ENCODE peak calls at places on chromosomes 5 and 9, in four cellular contexts. P is HepG2, X is GM12878, Z is K562. E is an unnamed sample.

GRCh38 chr9:124869986-124870560 is 8.1 kb downstream of the ARPC5L start:
- DNase-seq in P (peak), X (peak), Z (no peak), E (no peak)

GRCh38 chr9:95750725-95751644 is 124.5 kb upstream of the ERCC6L2 start:
- DNase-seq in P (no peak), X (peak), Z (no peak), E (no peak)

GRCh38 chr9:2630158-2630557 is 8.6 kb downstream of the VLDLR start:
- DNase-seq in P (no peak), X (no peak), Z (no peak), E (no peak)

GRCh38 chr9:76654051-76654461 is 110.2 kb upstream of the PCA3 start:
- DNase-seq in P (no peak), X (no peak), Z (no peak), E (no peak)

GRCh38 chr5:9408964-9409363 is 136.9 kb downstream of the SEMA5A start:
- DNase-seq in P (no peak), X (no peak), Z (no peak), E (no peak)

GRCh38 chr9:76654575-76654974 is 109.7 kb upstream of the PCA3 start:
- DNase-seq in P (no peak), X (no peak), Z (no peak), E (no peak)

GRCh38 chr9:132485454-132485853 is 75.4 kb downstream of the CFAP77 start:
- DNase-seq in P (no peak), X (no peak), Z (no peak), E (no peak)

GRCh38 chr5:178163772-178164735 is 10.4 kb upstream of the NHP2 start:
- DNase-seq in P (peak), X (peak), Z (peak), E (peak)

GRCh38 chr5:71938886-71939285 is 168.4 kb upstream of the MAP1B start:
- DNase-seq in P (peak), X (no peak), Z (no peak), E (no peak)

GRCh38 chr9:96219615-96220257 is 82.2 kb downstream of the HSD17B3 start:
- DNase-seq in P (no peak), X (no peak), Z (peak), E (no peak)

GRCh38 chr9:71446499-71447411 is 321.6 kb downstream of the CEMIP2 start:
- DNase-seq in P (peak), X (no peak), Z (no peak), E (peak)

GRCh38 chr5:134523543-134524136 is 1.8 kb upstream of the JADE2 start:
- DNase-seq in P (no peak), X (no peak), Z (no peak), E (no peak)

GRCh38 chr5:150603052-150603451 is 37.4 kb upstream of the SYNPO start:
- DNase-seq in P (no peak), X (no peak), Z (no peak), E (no peak)

GRCh38 chr9:109499631-109500120 is 1.6 kb upstream of the PTPN3 start:
- DNase-seq in P (peak), X (no peak), Z (no peak), E (peak)

GRCh38 chr5:178069909-178070308 is 43.4 kb upstream of the N4BP3 start:
- DNase-seq in P (peak), X (no peak), Z (peak), E (peak)

GRCh38 chr5:74408150-74409043 is 232.1 kb downstream of the ENC1 start:
- DNase-seq in P (peak), X (no peak), Z (no peak), E (no peak)

GRCh38 chr9:111630182-111631070 is 708 bp upstream of the DNAJC25 start:
- DNase-seq in P (no peak), X (no peak), Z (no peak), E (peak)

GRCh38 chr5:158119852-158120708 is 261.1 kb upstream of the CLINT1 start:
- DNase-seq in P (no peak), X (no peak), Z (no peak), E (no peak)

GRCh38 chr9:96388144-96388543 is 4.6 kb upstream of the SLC35D2 start:
- DNase-seq in P (no peak), X (no peak), Z (no peak), E (no peak)

GRCh38 chr9:81594415-81594814 is 94.9 kb downstream of the TLE1 start:
- DNase-seq in P (no peak), X (no peak), Z (no peak), E (no peak)

GRCh38 chr9:33881635-33882034 is 64.7 kb downstream of the UBE2R2 start:
- DNase-seq in P (no peak), X (no peak), Z (no peak), E (no peak)

GRCh38 chr9:76634356-76635054 is 129.7 kb upstream of the PCA3 start:
- DNase-seq in P (peak), X (no peak), Z (no peak), E (no peak)

GRCh38 chr9:98132158-98132557 is 13.1 kb upstream of the TRIM14 start:
- DNase-seq in P (no peak), X (no peak), Z (no peak), E (no peak)

GRCh38 chr9:15231788-15232635 is 75.0 kb downstream of the TTC39B start:
- DNase-seq in P (peak), X (no peak), Z (peak), E (peak)

GRCh38 chr9:80994892-80995291 is 694.5 kb downstream of the TLE1 start:
- DNase-seq in P (no peak), X (no peak), Z (no peak), E (no peak)

GRCh38 chr5:65262094-65262493 is 219.6 kb downstream of the ADAMTS6 start:
- DNase-seq in P (no peak), X (no peak), Z (no peak), E (peak)

GRCh38 chr9:75998107-75998780 is 107.8 kb downstream of the PCSK5 start:
- DNase-seq in P (no peak), X (no peak), Z (no peak), E (no peak)

GRCh38 chr5:168362097-168362885 is 70.8 kb downstream of the WWC1 start:
- DNase-seq in P (peak), X (no peak), Z (no peak), E (no peak)

GRCh38 chr5:57468481-57469165 is 14.0 kb downstream of the ACTBL2 start:
- DNase-seq in P (no peak), X (no peak), Z (no peak), E (no peak)

GRCh38 chr9:90773593-90773992 is 28.0 kb upstream of the SYK start:
- DNase-seq in P (no peak), X (no peak), Z (peak), E (peak)

GRCh38 chr5:53023969-53024368 is 34.8 kb downstream of the ITGA2 start:
- DNase-seq in P (no peak), X (no peak), Z (no peak), E (no peak)

GRCh38 chr9:127112056-127112455 is 10.4 kb downstream of the ANGPTL2 start:
- DNase-seq in P (no peak), X (no peak), Z (peak), E (peak)

GRCh38 chr9:88403340-88403739 is 15.1 kb downstream of the SPIN1 start:
- DNase-seq in P (no peak), X (no peak), Z (no peak), E (no peak)

GRCh38 chr9:73179594-73179993 is 27.9 kb downstream of the ANXA1 start:
- DNase-seq in P (no peak), X (no peak), Z (no peak), E (no peak)

GRCh38 chr9:98109052-98109451 is 10.0 kb downstream of the TRIM14 start:
- DNase-seq in P (no peak), X (no peak), Z (no peak), E (no peak)

DNA sequence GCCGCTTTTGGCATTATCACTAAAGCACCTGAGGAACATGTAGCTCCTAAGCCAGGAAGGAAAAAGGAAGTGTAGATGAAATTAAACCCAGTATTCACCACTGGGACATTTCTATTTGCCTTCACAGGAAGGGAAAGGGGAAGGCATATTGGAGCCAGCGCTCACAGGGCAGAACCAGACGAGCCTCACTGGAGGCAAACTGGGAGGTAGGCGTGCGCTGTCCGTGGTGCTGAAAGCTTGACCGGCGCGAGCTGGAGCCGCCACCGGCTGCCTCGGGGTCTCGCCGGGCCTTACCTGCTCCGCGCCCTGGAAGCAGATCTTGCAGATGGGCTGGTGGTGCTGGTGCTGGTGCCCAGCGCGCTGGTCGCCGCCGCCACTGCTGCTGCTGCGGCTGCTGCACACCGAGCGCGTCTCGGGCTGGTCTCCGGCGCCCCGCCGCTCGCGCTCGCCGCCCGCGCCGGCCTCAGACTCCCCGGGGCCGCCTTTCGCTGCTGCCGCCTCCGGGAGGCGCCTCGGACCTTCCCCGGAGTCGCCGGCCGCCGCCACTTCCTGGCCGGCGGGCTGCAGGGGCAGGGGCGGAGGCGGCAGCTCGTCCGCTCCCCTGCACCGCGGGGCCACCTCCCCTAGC is 732 bp downstream of the MARCHF11 start:
- DNase-seq in P (peak), X (no peak), Z (peak), E (peak)
- TF ChIP-seq TARDBP in P (no peak), X (no peak), Z (no peak), E (no peak)

GRCh38 chr9:114923918-114924317 is 6.5 kb downstream of the TNFSF8 start:
- DNase-seq in P (no peak), X (no peak), Z (no peak), E (no peak)
- TF ChIP-seq TARDBP in P (no peak), X (no peak), Z (no peak), E (no peak)

DNA sequence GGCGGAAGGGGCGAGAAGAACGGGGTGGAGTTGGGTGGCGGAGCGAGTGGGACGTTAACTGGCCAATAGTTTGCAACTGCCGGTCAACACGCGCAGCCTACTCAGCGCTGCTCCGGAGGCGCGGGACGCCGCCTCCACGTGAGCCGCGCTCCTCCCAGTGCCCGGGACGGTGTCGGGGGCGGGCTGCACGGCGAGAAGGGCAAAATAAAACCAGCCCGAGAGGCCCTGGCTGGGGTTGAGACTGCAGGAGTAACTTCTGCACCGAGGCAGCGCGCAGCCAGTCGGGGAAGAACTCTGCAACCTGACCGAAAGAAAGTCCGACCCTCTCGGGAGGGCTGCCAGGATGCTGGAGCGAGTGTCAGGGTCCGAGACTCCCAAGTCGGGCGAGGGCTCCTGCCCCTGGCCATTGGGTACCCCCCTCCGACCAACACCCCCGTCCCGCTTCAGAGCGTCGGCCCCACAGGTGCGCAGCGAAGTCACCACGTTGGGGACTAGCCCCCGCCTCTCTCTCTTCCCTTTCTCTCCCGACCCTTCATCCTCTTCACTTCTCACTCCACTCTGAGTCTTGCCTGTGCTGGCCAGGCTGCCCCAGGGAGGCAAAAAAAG is 25.1 kb upstream of the ELAVL2 start:
- DNase-seq in P (no peak), X (no peak), Z (no peak), E (peak)
- TF ChIP-seq TARDBP in P (no peak), X (no peak), Z (no peak), E (no peak)

GRCh38 chr9:35698231-35698630 is 8.5 kb upstream of the TPM2 start:
- DNase-seq in P (no peak), X (no peak), Z (no peak), E (no peak)
- TF ChIP-seq TARDBP in P (no peak), X (no peak), Z (no peak), E (no peak)

GRCh38 chr5:165031361-165031760 is 1525.9 kb downstream of the MAT2B start:
- DNase-seq in P (no peak), X (no peak), Z (no peak), E (no peak)
- TF ChIP-seq TARDBP in P (no peak), X (no peak), Z (no peak), E (no peak)

GRCh38 chr9:93656426-93657222 is 80.2 kb downstream of the PHF2 start:
- DNase-seq in P (no peak), X (no peak), Z (no peak), E (no peak)
- TF ChIP-seq TARDBP in P (no peak), X (no peak), Z (no peak), E (no peak)

GRCh38 chr5:393846-394275 is 49.1 kb upstream of the EXOC3 start:
- DNase-seq in P (no peak), X (no peak), Z (no peak), E (no peak)

GRCh38 chr5:396715-397032 is 46.3 kb upstream of the EXOC3 start:
- DNase-seq in P (no peak), X (no peak), Z (no peak), E (no peak)

GRCh38 chr5:395156-395920 is 47.6 kb upstream of the EXOC3 start:
- DNase-seq in P (no peak), X (no peak), Z (peak), E (no peak)

GRCh38 chr5:395921-396714 is 46.9 kb upstream of the EXOC3 start:
- DNase-seq in P (no peak), X (no peak), Z (no peak), E (no peak)

GRCh38 chr5:394671-395155 is 48.3 kb upstream of the EXOC3 start:
- DNase-seq in P (no peak), X (no peak), Z (peak), E (no peak)
- TF ChIP-seq TARDBP in P (no peak), X (no peak), Z (no peak), E (no peak)